ENCODE peak calls at places on chromosomes 2 and 18, in six cellular contexts. P is mucosa of descending colon; N is adipocyte; U is neural progenitor cell; I is CD8-positive, alpha-beta memory T cell; J is body of pancreas. C is an unnamed sample.

GRCh38 chr2:30472326-30472725 is 25.3 kb downstream of the LCLAT1 start:
- DNase-seq in P (no peak), N (peak; percentile 62), U (no peak), I (no peak), J (no peak), C (peak; percentile 31)

GRCh38 chr2:197075754-197076337 is 149.3 kb upstream of the PGAP1 start:
- DNase-seq in P (no peak), N (no peak), U (peak; percentile 27), I (no peak), J (no peak), C (no peak)

GRCh38 chr2:165969227-165969626 is 15.7 kb upstream of the TTC21B start:
- DNase-seq in P (no peak), N (peak; percentile 9), U (no peak), I (no peak), J (no peak), C (peak; percentile 4)

GRCh38 chr18:68314403-68314802 is 400.5 kb downstream of the TMX3 start:
- DNase-seq in P (no peak), N (peak; percentile 59), U (no peak), I (no peak), J (no peak), C (no peak)

GRCh38 chr2:20525041-20526035 is 78.5 kb downstream of the RHOB start:
- DNase-seq in P (no peak), N (peak; percentile 86), U (no peak), I (no peak), J (peak; percentile 50), C (peak; percentile 79)

GRCh38 chr2:13141315-13141714 is 424.6 kb downstream of the TRIB2 start:
- DNase-seq in P (no peak), N (no peak), U (no peak), I (no peak), J (no peak), C (no peak)

GRCh38 chr2:189208254-189208653 is 28.7 kb upstream of the COL5A2 start:
- DNase-seq in P (no peak), N (no peak), U (peak; percentile 8), I (no peak), J (no peak), C (no peak)

GRCh38 chr2:37544617-37545031 is 126.8 kb downstream of the CDC42EP3 start:
- DNase-seq in P (no peak), N (no peak), U (no peak), I (no peak), J (no peak), C (no peak)

GRCh38 chr2:74831693-74832530 is 2.0 kb upstream of the HK2 start:
- DNase-seq in P (no peak), N (peak; percentile 41), U (no peak), I (no peak), J (no peak), C (peak; percentile 21)

GRCh38 chr2:73963385-73964120 is 21.2 kb upstream of the TET3 start:
- DNase-seq in P (no peak), N (no peak), U (no peak), I (no peak), J (no peak), C (no peak)

GRCh38 chr18:69785466-69785865 is 162.2 kb downstream of the CD226 start:
- DNase-seq in P (no peak), N (peak; percentile 7), U (no peak), I (no peak), J (no peak), C (no peak)

GRCh38 chr2:193549661-193550060 is 1354.9 kb upstream of the TMEFF2 start:
- DNase-seq in P (no peak), N (peak; percentile 25), U (no peak), I (no peak), J (no peak), C (no peak)

GRCh38 chr2:17309741-17310339 is 208.4 kb downstream of the RAD51AP2 start:
- DNase-seq in P (no peak), N (peak; percentile 75), U (peak; percentile 86), I (no peak), J (peak; percentile 66), C (peak; percentile 55)

DNA sequence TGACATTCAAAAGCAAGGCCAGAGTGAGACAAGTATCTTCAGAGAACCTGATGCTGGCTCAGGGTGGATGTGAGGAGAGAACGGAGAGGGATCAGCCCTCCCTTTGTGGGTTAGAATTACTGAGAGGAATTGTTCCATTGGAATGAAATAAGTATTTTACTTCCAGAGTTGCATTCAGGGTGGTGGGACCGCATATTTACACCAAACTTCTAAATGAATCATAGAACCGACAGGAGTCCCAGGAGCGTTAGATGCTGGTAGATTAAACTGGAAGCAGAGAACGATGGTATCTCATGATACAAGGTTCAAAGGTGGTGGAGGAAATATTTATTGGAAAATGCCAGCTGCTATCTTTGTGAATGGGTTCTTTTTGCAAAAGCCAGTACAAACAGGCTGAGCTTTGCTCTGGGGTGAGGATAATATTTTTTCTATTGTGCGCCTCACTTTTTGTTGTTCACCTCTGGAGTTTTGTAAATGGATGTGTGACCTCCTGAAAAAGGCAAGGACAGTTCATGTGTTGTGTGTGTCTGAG is 17.7 kb downstream of the MTCL1 start:
- DNase-seq in P (no peak), N (no peak), U (no peak), I (no peak), J (no peak), C (no peak)
- H3K36me3 ChIP-seq in P (no peaks in the 10 kb centered on the region), N (peaks cover 19% of the 10 kb centered on the region), U (peaks cover 4% of the 10 kb centered on the region), I (no peaks in the 10 kb centered on the region), J (no peaks in the 10 kb centered on the region), C (peaks cover 7% of the 10 kb centered on the region)

DNA sequence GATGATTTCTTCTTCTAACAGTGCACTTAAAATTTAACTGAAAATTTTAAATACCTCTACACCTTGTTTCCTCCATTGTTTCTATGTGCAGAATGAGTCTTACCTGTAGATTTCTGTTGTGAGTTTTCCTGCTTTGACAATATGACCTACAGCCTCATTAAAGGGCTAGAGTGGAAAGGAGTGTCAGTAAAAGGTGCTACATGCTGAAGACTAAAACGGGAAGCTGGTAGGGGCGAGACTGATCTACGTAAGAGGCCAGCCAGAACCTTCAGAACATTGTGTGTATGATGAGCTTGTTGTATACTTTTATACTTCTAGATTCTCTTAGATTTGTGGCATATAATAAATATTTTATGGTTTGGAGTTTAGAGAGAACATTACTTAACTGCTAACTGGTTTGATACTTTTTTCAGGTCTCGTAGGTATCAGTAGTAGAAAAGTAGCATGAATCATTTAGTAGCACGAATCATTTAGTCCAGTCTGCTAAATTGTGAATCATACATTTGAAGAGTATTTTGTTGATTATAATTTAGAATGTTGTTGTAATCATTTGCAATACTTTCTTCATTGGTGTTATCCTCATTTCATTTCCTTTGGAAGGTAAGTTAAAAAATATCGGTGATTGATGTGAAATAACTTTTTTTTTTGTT is 14.3 kb downstream of the INSIG2 start:
- DNase-seq in P (no peak), N (no peak), U (no peak), I (no peak), J (no peak), C (peak; percentile 16)
- H3K36me3 ChIP-seq in P (no peaks in the 10 kb centered on the region), N (peaks cover 49% of the 10 kb centered on the region), U (peaks cover 18% of the 10 kb centered on the region), I (peaks cover 3% of the 10 kb centered on the region), J (peaks cover 2% of the 10 kb centered on the region), C (peaks cover 2% of the 10 kb centered on the region)

GRCh38 chr2:86052265-86052664 is 53.4 kb downstream of the POLR1A start:
- DNase-seq in P (no peak), N (no peak), U (no peak), I (no peak), J (no peak), C (no peak)

GRCh38 chr2:86050301-86050700 is 55.4 kb downstream of the POLR1A start:
- DNase-seq in P (no peak), N (no peak), U (no peak), I (no peak), J (no peak), C (no peak)

GRCh38 chr2:86054539-86055082 is 51.1 kb downstream of the POLR1A start:
- DNase-seq in P (no peak), N (peak; percentile 45), U (no peak), I (no peak), J (peak; percentile 76), C (peak; percentile 60)

GRCh38 chr2:86053166-86053565 is 52.5 kb downstream of the POLR1A start:
- DNase-seq in P (no peak), N (no peak), U (no peak), I (no peak), J (no peak), C (no peak)

DNA sequence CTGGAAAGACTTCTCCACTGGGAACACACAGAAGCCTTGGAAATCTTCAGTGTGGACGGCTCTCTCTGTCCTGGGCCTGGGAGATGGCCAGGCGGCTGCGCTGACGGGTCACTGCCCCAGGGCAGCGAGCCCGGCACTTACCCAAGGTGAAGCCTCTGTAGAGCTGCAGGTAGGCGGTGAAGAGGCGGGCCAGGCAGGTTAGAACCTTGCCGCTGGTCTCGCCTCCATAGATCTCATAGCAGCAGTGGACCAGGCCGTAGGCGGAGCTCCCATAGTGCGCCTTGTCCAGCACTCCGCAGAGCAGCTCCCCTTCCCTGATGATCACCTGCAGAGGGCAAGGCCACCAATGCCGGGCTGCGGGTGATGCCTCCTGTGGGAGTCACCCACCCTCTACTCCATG is 53.0 kb downstream of the POLR1A start:
- DNase-seq in P (no peak), N (no peak), U (no peak), I (no peak), J (no peak), C (no peak)
- H3K36me3 ChIP-seq in P (no peaks in the 10 kb centered on the region), N (peaks cover 74% of the 10 kb centered on the region), U (no peaks in the 10 kb centered on the region), I (peaks cover 36% of the 10 kb centered on the region), J (peaks cover 2% of the 10 kb centered on the region), C (peaks cover 14% of the 10 kb centered on the region)

DNA sequence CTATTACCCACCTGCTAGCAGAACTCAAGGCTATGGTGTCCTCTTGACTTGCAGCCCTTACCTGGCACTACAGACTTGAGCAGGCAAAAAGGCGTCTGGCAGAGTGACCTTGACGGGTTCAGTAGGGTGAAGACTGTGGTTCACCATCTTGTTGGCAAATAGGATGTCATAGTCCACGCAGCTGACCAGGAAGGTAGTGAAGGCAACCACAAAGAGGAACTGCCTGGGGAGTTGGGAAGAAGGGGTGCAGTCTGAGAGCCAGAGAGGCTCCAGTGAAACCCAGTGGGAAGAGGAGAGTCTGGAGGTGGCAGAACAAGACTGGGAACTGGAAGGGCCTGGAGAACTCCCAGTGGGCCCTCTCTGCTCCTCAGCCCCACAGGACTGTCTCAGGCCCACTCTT is 4.1 kb downstream of the ATG9A start:
- DNase-seq in P (no peak), N (no peak), U (no peak), I (no peak), J (no peak), C (no peak)
- H3K36me3 ChIP-seq in P (peaks cover 10% of the 10 kb centered on the region), N (peaks cover 66% of the 10 kb centered on the region), U (no peaks in the 10 kb centered on the region), I (peaks cover 58% of the 10 kb centered on the region), J (peaks cover 31% of the 10 kb centered on the region), C (peaks cover 17% of the 10 kb centered on the region)

DNA sequence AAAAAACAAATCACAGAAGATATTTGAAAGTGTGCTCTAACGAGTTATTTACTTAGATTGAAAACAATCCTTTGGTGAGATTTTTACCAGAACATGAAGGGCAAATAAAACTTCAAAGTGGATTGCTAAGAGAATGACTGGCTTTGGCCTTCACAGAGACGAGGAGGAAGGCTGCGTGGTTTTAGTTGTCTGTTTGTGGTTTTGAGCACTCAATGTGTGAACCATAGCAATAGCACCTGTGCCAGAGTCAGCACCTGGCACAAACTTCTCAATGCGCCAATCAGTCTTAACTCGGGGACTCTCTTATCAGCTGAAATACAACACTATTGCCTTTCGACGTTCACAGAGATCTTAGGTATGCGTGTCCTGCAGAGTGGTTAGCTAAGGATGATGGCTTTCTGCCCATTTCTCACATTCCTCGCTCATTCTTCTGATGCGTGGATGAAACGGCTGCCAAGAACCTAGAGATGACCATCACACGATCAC is 70.0 kb downstream of the MBP start:
- DNase-seq in P (no peak), N (no peak), U (no peak), I (peak; percentile 48), J (no peak), C (peak; percentile 96)
- H3K36me3 ChIP-seq in P (no peaks in the 10 kb centered on the region), N (peaks cover 10% of the 10 kb centered on the region), U (no peaks in the 10 kb centered on the region), I (peaks cover 4% of the 10 kb centered on the region), J (no peaks in the 10 kb centered on the region), C (no peaks in the 10 kb centered on the region)

C was measured in fibroblast of lung.